ENCODE peak calls at places on chromosome 16, in eight cellular contexts. One of them, this sample, is unnamed.
A peak's percentile ranks its signal among the peaks of the same experiment; 100 is the strongest.

GRCh38 chr16:63496282-63496681 is 1460.0 kb upstream of the CDH8 start:
- DNase-seq in tibial nerve: no peak
- DNase-seq in epithelial cell of proximal tubule: no peak
- DNase-seq in psoas muscle: no peak
- DNase-seq in dorsolateral prefrontal cortex: no peak
- DNase-seq in cardiac muscle cell: no peak
- DNase-seq in AG04450: no peak
- DNase-seq in BE2C: no peak
- DNase-seq in this sample: no peak

GRCh38 chr16:12160249-12160648 is 183.7 kb downstream of the SNX29 start:
- DNase-seq in tibial nerve: no peak
- DNase-seq in epithelial cell of proximal tubule: no peak
- DNase-seq in psoas muscle: no peak
- DNase-seq in dorsolateral prefrontal cortex: no peak
- DNase-seq in cardiac muscle cell: no peak
- DNase-seq in AG04450: no peak
- DNase-seq in BE2C: no peak
- DNase-seq in this sample: no peak

GRCh38 chr16:4316103-4316731 is 350 bp downstream of the GLIS2 start:
- DNase-seq in tibial nerve: no peak
- DNase-seq in epithelial cell of proximal tubule: no peak
- DNase-seq in psoas muscle: no peak
- DNase-seq in dorsolateral prefrontal cortex: no peak
- DNase-seq in cardiac muscle cell: peak; percentile 61
- DNase-seq in AG04450: no peak
- DNase-seq in BE2C: no peak
- DNase-seq in this sample: peak; percentile 31

GRCh38 chr16:17227278-17227677 is 243.5 kb downstream of the XYLT1 start:
- DNase-seq in tibial nerve: no peak
- DNase-seq in epithelial cell of proximal tubule: no peak
- DNase-seq in psoas muscle: no peak
- DNase-seq in dorsolateral prefrontal cortex: no peak
- DNase-seq in cardiac muscle cell: no peak
- DNase-seq in AG04450: no peak
- DNase-seq in BE2C: no peak
- DNase-seq in this sample: no peak

GRCh38 chr16:7746971-7747370 is 414.3 kb downstream of the RBFOX1 start:
- DNase-seq in tibial nerve: no peak
- DNase-seq in epithelial cell of proximal tubule: no peak
- DNase-seq in psoas muscle: no peak
- DNase-seq in dorsolateral prefrontal cortex: peak; percentile 73
- DNase-seq in cardiac muscle cell: no peak
- DNase-seq in AG04450: no peak
- DNase-seq in BE2C: no peak
- DNase-seq in this sample: no peak

GRCh38 chr16:90027611-90028010 is 8.4 kb upstream of the DBNDD1 start:
- DNase-seq in tibial nerve: no peak
- DNase-seq in epithelial cell of proximal tubule: no peak
- DNase-seq in psoas muscle: no peak
- DNase-seq in dorsolateral prefrontal cortex: no peak
- DNase-seq in cardiac muscle cell: no peak
- DNase-seq in AG04450: no peak
- DNase-seq in BE2C: no peak
- DNase-seq in this sample: no peak

GRCh38 chr16:73253922-73254480 is 206.1 kb upstream of the ZFHX3 start:
- DNase-seq in tibial nerve: no peak
- DNase-seq in epithelial cell of proximal tubule: no peak
- DNase-seq in psoas muscle: no peak
- DNase-seq in dorsolateral prefrontal cortex: no peak
- DNase-seq in cardiac muscle cell: no peak
- DNase-seq in AG04450: no peak
- DNase-seq in BE2C: no peak
- DNase-seq in this sample: no peak

GRCh38 chr16:27843800-27844199 is 219.7 kb downstream of the GSG1L start:
- DNase-seq in tibial nerve: no peak
- DNase-seq in epithelial cell of proximal tubule: no peak
- DNase-seq in psoas muscle: no peak
- DNase-seq in dorsolateral prefrontal cortex: no peak
- DNase-seq in cardiac muscle cell: no peak
- DNase-seq in AG04450: no peak
- DNase-seq in BE2C: no peak
- DNase-seq in this sample: no peak

GRCh38 chr16:87524407-87524806 is 31.6 kb upstream of the ZCCHC14 start:
- DNase-seq in tibial nerve: no peak
- DNase-seq in epithelial cell of proximal tubule: no peak
- DNase-seq in psoas muscle: no peak
- DNase-seq in dorsolateral prefrontal cortex: no peak
- DNase-seq in cardiac muscle cell: no peak
- DNase-seq in AG04450: no peak
- DNase-seq in BE2C: no peak
- DNase-seq in this sample: no peak

GRCh38 chr16:88431651-88432050 is 21.4 kb upstream of the ZFPM1 start:
- DNase-seq in tibial nerve: no peak
- DNase-seq in epithelial cell of proximal tubule: no peak
- DNase-seq in psoas muscle: no peak
- DNase-seq in dorsolateral prefrontal cortex: no peak
- DNase-seq in cardiac muscle cell: no peak
- DNase-seq in AG04450: no peak
- DNase-seq in BE2C: no peak
- DNase-seq in this sample: no peak

GRCh38 chr16:89300311-89300975 is 82.9 kb downstream of the ZNF778 start:
- DNase-seq in tibial nerve: no peak
- DNase-seq in epithelial cell of proximal tubule: no peak
- DNase-seq in psoas muscle: peak; percentile 60
- DNase-seq in dorsolateral prefrontal cortex: no peak
- DNase-seq in cardiac muscle cell: no peak
- DNase-seq in AG04450: peak; percentile 27
- DNase-seq in BE2C: no peak
- DNase-seq in this sample: peak; percentile 88

GRCh38 chr16:3520398-3520797 is 19.6 kb downstream of the CLUAP1 start:
- DNase-seq in tibial nerve: no peak
- DNase-seq in epithelial cell of proximal tubule: no peak
- DNase-seq in psoas muscle: no peak
- DNase-seq in dorsolateral prefrontal cortex: no peak
- DNase-seq in cardiac muscle cell: no peak
- DNase-seq in AG04450: peak; percentile 66
- DNase-seq in BE2C: no peak
- DNase-seq in this sample: no peak

GRCh38 chr16:73011926-73012325 is 36.0 kb downstream of the ZFHX3 start:
- DNase-seq in tibial nerve: no peak
- DNase-seq in epithelial cell of proximal tubule: no peak
- DNase-seq in psoas muscle: no peak
- DNase-seq in dorsolateral prefrontal cortex: no peak
- DNase-seq in cardiac muscle cell: no peak
- DNase-seq in AG04450: no peak
- DNase-seq in BE2C: no peak
- DNase-seq in this sample: no peak

GRCh38 chr16:77782694-77783093 is 5.7 kb upstream of the VAT1L start:
- DNase-seq in tibial nerve: no peak
- DNase-seq in epithelial cell of proximal tubule: no peak
- DNase-seq in psoas muscle: no peak
- DNase-seq in dorsolateral prefrontal cortex: no peak
- DNase-seq in cardiac muscle cell: no peak
- DNase-seq in AG04450: no peak
- DNase-seq in BE2C: no peak
- DNase-seq in this sample: peak; percentile 12

GRCh38 chr16:82639666-82640336 is 13.0 kb downstream of the CDH13 start:
- DNase-seq in tibial nerve: no peak
- DNase-seq in epithelial cell of proximal tubule: no peak
- DNase-seq in psoas muscle: peak; percentile 56
- DNase-seq in dorsolateral prefrontal cortex: peak; percentile 11
- DNase-seq in cardiac muscle cell: peak; percentile 77
- DNase-seq in AG04450: no peak
- DNase-seq in BE2C: peak; percentile 41
- DNase-seq in this sample: peak; percentile 71

GRCh38 chr16:48365601-48366164 is 19.5 kb downstream of the SIAH1 start:
- DNase-seq in tibial nerve: peak; percentile 81
- DNase-seq in epithelial cell of proximal tubule: no peak
- DNase-seq in psoas muscle: peak; percentile 92
- DNase-seq in dorsolateral prefrontal cortex: peak; percentile 86
- DNase-seq in cardiac muscle cell: peak; percentile 94
- DNase-seq in AG04450: no peak
- DNase-seq in BE2C: peak; percentile 96
- DNase-seq in this sample: peak; percentile 86
- TF ChIP-seq CTCF in tibial nerve: no peak
- TF ChIP-seq CTCF in epithelial cell of proximal tubule: peak; percentile 17
- TF ChIP-seq CTCF in psoas muscle: no peak
- TF ChIP-seq CTCF in dorsolateral prefrontal cortex: no peak
- TF ChIP-seq CTCF in cardiac muscle cell: peak; percentile 16
- TF ChIP-seq CTCF in AG04450: peak; percentile 17
- TF ChIP-seq CTCF in BE2C: peak; percentile 15
- TF ChIP-seq CTCF in this sample: peak; percentile 4

DNA sequence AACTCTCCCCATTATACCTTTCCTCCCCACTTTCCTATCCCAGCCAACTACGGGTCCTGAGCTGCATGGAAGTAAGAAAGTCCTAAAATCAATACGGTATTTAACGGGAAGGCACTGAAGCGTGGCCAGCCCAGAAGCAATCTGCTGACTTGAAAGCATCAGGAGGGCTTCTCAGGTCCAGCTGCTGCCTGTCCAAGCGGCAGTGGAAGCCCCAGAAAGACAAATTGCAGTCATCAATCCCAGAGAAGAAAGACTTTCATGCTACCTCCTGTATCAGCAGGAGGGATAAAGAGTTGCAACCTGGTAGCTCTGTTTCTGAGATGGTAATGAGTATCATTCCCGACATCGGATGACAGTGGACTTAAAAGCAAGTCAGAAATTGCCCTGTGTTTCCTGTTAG is 358.4 kb upstream of the CDH11 start:
- DNase-seq in tibial nerve: no peak
- DNase-seq in epithelial cell of proximal tubule: no peak
- DNase-seq in psoas muscle: no peak
- DNase-seq in dorsolateral prefrontal cortex: no peak
- DNase-seq in cardiac muscle cell: no peak
- DNase-seq in AG04450: no peak
- DNase-seq in BE2C: no peak
- DNase-seq in this sample: no peak
- H3K4me3 ChIP-seq in tibial nerve: no peak overlapping the region
- H3K4me3 ChIP-seq in epithelial cell of proximal tubule: no peak overlapping the region
- H3K4me3 ChIP-seq in psoas muscle: no peak overlapping the region
- H3K4me3 ChIP-seq in dorsolateral prefrontal cortex: no peak overlapping the region
- H3K4me3 ChIP-seq in cardiac muscle cell: no peak overlapping the region
- H3K4me3 ChIP-seq in AG04450: no peak overlapping the region
- H3K4me3 ChIP-seq in BE2C: no peak overlapping the region
- H3K4me3 ChIP-seq in this sample: no peak overlapping the region

GRCh38 chr16:2267913-2268666 is at the start of gene RNPS1:
- DNase-seq in tibial nerve: peak; percentile 92
- DNase-seq in epithelial cell of proximal tubule: peak; percentile 59
- DNase-seq in psoas muscle: peak; percentile 97
- DNase-seq in dorsolateral prefrontal cortex: peak; percentile 93
- DNase-seq in cardiac muscle cell: peak; percentile 97
- DNase-seq in AG04450: peak; percentile 85
- DNase-seq in BE2C: peak; percentile 97
- DNase-seq in this sample: peak; percentile 96
- TF ChIP-seq CTCF in tibial nerve: no peak
- TF ChIP-seq CTCF in epithelial cell of proximal tubule: no peak
- TF ChIP-seq CTCF in psoas muscle: no peak
- TF ChIP-seq CTCF in dorsolateral prefrontal cortex: no peak
- TF ChIP-seq CTCF in cardiac muscle cell: no peak
- TF ChIP-seq CTCF in AG04450: no peak
- TF ChIP-seq CTCF in BE2C: no peak
- TF ChIP-seq CTCF in this sample: no peak

DNA sequence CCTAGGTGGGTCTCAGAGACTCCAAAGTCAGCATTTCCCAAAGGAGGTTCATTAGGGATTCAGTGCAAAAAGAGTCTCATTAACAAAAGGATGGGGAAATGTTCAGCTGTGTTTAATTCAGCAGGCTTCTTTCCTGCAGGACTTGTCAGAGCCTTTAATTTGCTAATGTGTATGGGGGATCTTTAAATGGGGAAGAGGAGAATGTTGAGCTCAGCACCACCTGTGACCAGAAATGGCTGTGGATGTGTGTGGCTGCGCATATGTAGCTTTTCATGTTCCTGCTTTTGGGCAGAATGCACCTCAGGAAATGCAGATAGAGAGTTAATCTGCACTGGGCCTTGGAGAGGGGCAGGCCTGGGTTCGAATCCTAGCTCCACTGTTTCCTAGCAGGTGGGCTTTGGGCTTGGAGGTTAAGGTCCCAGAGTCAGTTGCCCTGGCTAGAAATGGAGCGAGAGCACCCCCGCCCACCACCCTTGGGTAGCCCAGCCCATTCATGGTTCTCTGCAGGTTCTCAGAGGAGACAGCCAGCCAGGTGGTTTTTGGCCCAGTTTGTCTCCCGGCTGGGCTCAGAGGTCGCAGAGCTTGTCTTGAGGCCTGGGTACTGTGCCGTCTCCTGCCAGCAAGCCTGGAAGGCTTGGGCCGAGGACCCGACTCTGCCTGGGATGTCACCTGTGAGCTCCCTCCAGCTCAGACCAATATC is 9.2 kb downstream of the ADCY7 start:
- DNase-seq in tibial nerve: no peak
- DNase-seq in epithelial cell of proximal tubule: no peak
- DNase-seq in psoas muscle: no peak
- DNase-seq in dorsolateral prefrontal cortex: no peak
- DNase-seq in cardiac muscle cell: no peak
- DNase-seq in AG04450: no peak
- DNase-seq in BE2C: no peak
- DNase-seq in this sample: no peak
- H3K4me3 ChIP-seq in tibial nerve: peak overlapping the region; percentile 42
- H3K4me3 ChIP-seq in epithelial cell of proximal tubule: no peak overlapping the region
- H3K4me3 ChIP-seq in psoas muscle: peak overlapping the region; percentile 30
- H3K4me3 ChIP-seq in dorsolateral prefrontal cortex: peak overlapping the region; percentile 28
- H3K4me3 ChIP-seq in cardiac muscle cell: no peak overlapping the region
- H3K4me3 ChIP-seq in AG04450: no peak overlapping the region
- H3K4me3 ChIP-seq in BE2C: no peak overlapping the region
- H3K4me3 ChIP-seq in this sample: no peak overlapping the region

GRCh38 chr16:23391381-23392222 is 61.4 kb downstream of the COG7 start:
- DNase-seq in tibial nerve: no peak
- DNase-seq in epithelial cell of proximal tubule: no peak
- DNase-seq in psoas muscle: no peak
- DNase-seq in dorsolateral prefrontal cortex: no peak
- DNase-seq in cardiac muscle cell: no peak
- DNase-seq in AG04450: no peak
- DNase-seq in BE2C: no peak
- DNase-seq in this sample: no peak

GRCh38 chr16:23389201-23389600 is 63.8 kb downstream of the COG7 start:
- DNase-seq in tibial nerve: no peak
- DNase-seq in epithelial cell of proximal tubule: no peak
- DNase-seq in psoas muscle: no peak
- DNase-seq in dorsolateral prefrontal cortex: no peak
- DNase-seq in cardiac muscle cell: no peak
- DNase-seq in AG04450: no peak
- DNase-seq in BE2C: no peak
- DNase-seq in this sample: no peak

GRCh38 chr16:23387666-23388065 is 65.3 kb downstream of the COG7 start:
- DNase-seq in tibial nerve: no peak
- DNase-seq in epithelial cell of proximal tubule: no peak
- DNase-seq in psoas muscle: no peak
- DNase-seq in dorsolateral prefrontal cortex: no peak
- DNase-seq in cardiac muscle cell: no peak
- DNase-seq in AG04450: no peak
- DNase-seq in BE2C: no peak
- DNase-seq in this sample: no peak

GRCh38 chr16:23385441-23385840 is 67.5 kb downstream of the COG7 start:
- DNase-seq in tibial nerve: no peak
- DNase-seq in epithelial cell of proximal tubule: no peak
- DNase-seq in psoas muscle: no peak
- DNase-seq in dorsolateral prefrontal cortex: no peak
- DNase-seq in cardiac muscle cell: no peak
- DNase-seq in AG04450: no peak
- DNase-seq in BE2C: no peak
- DNase-seq in this sample: no peak

GRCh38 chr16:23388786-23389185 is 64.2 kb downstream of the COG7 start:
- DNase-seq in tibial nerve: no peak
- DNase-seq in epithelial cell of proximal tubule: no peak
- DNase-seq in psoas muscle: no peak
- DNase-seq in dorsolateral prefrontal cortex: no peak
- DNase-seq in cardiac muscle cell: no peak
- DNase-seq in AG04450: no peak
- DNase-seq in BE2C: no peak
- DNase-seq in this sample: no peak
- TF ChIP-seq CTCF in tibial nerve: no peak
- TF ChIP-seq CTCF in epithelial cell of proximal tubule: no peak
- TF ChIP-seq CTCF in psoas muscle: no peak
- TF ChIP-seq CTCF in dorsolateral prefrontal cortex: no peak
- TF ChIP-seq CTCF in cardiac muscle cell: no peak
- TF ChIP-seq CTCF in AG04450: no peak
- TF ChIP-seq CTCF in BE2C: no peak
- TF ChIP-seq CTCF in this sample: no peak